ENCODE peak calls at places on chromosomes 2 and 18, in five cellular contexts. Y is tibial nerve, V is NB4, F is HCT116, A is breast epithelium. Z is an unnamed sample.

GRCh38 chr2:189421644-189422043 is 19.6 kb upstream of the WDR75 start:
- DNase-seq in Y (no peak), V (no peak), F (no peak), A (no peak), Z (no peak)

GRCh38 chr2:19356545-19357382 is 1.7 kb downstream of the OSR1 start:
- DNase-seq in Y (no peak), V (no peak), F (no peak), A (no peak), Z (no peak)

GRCh38 chr2:74511104-74511989 is 2.9 kb upstream of the TLX2 start:
- DNase-seq in Y (no peak), V (no peak), F (no peak), A (no peak), Z (no peak)

GRCh38 chr18:77865853-77866252 is 616.2 kb downstream of the GALR1 start:
- DNase-seq in Y (no peak), V (no peak), F (no peak), A (no peak), Z (no peak)

GRCh38 chr18:52869942-52870907 is 530.2 kb downstream of the DCC start:
- DNase-seq in Y (no peak), V (no peak), F (no peak), A (no peak), Z (no peak)

GRCh38 chr2:197433770-197434438 is 924 bp downstream of the SF3B1 start:
- DNase-seq in Y (no peak), V (peak), F (no peak), A (no peak), Z (no peak)

GRCh38 chr2:171522804-171523338 is 597 bp downstream of the CYBRD1 start:
- DNase-seq in Y (no peak), V (peak), F (no peak), A (no peak), Z (peak)

GRCh38 chr2:24456610-24457556 is 34.2 kb upstream of the NCOA1 start:
- DNase-seq in Y (peak), V (peak), F (peak), A (no peak), Z (peak)

GRCh38 chr2:2981000-2981399 is 396.6 kb downstream of the EIPR1 start:
- DNase-seq in Y (no peak), V (no peak), F (no peak), A (no peak), Z (no peak)

GRCh38 chr18:9568186-9568585 is 46.2 kb downstream of the PPP4R1 start:
- DNase-seq in Y (no peak), V (no peak), F (no peak), A (no peak), Z (no peak)

GRCh38 chr2:107684421-107684820 is 142.3 kb upstream of the RGPD4 start:
- DNase-seq in Y (no peak), V (no peak), F (no peak), A (no peak), Z (no peak)

GRCh38 chr2:120735750-120736170 is at the start of gene GLI2:
- DNase-seq in Y (no peak), V (peak), F (peak), A (no peak), Z (peak)

GRCh38 chr2:73290049-73290839 is 3.1 kb downstream of the EGR4 start:
- DNase-seq in Y (no peak), V (peak), F (no peak), A (no peak), Z (peak)

GRCh38 chr2:69017080-69017479 is 4.1 kb downstream of the ANTXR1 start:
- DNase-seq in Y (no peak), V (peak), F (no peak), A (no peak), Z (no peak)

GRCh38 chr2:8239402-8240127 is 442.3 kb upstream of the ID2 start:
- DNase-seq in Y (no peak), V (no peak), F (no peak), A (no peak), Z (no peak)

GRCh38 chr2:182980115-182980514 is 58.1 kb downstream of the NCKAP1 start:
- DNase-seq in Y (no peak), V (peak), F (peak), A (no peak), Z (no peak)

GRCh38 chr2:181281206-181281832 is 175.9 kb upstream of the ITGA4 start:
- DNase-seq in Y (no peak), V (no peak), F (no peak), A (no peak), Z (no peak)

GRCh38 chr2:54508521-54508920 is 52.4 kb downstream of the SPTBN1 start:
- DNase-seq in Y (no peak), V (no peak), F (no peak), A (no peak), Z (no peak)

GRCh38 chr2:47012866-47013265 is 97.3 kb upstream of the MCFD2 start:
- DNase-seq in Y (no peak), V (no peak), F (no peak), A (no peak), Z (no peak)

GRCh38 chr2:226179010-226179409 is 620.6 kb downstream of the IRS1 start:
- DNase-seq in Y (no peak), V (no peak), F (peak), A (no peak), Z (peak)

GRCh38 chr2:55848096-55848495 is 75.5 kb downstream of the EFEMP1 start:
- DNase-seq in Y (no peak), V (no peak), F (no peak), A (no peak), Z (no peak)

DNA sequence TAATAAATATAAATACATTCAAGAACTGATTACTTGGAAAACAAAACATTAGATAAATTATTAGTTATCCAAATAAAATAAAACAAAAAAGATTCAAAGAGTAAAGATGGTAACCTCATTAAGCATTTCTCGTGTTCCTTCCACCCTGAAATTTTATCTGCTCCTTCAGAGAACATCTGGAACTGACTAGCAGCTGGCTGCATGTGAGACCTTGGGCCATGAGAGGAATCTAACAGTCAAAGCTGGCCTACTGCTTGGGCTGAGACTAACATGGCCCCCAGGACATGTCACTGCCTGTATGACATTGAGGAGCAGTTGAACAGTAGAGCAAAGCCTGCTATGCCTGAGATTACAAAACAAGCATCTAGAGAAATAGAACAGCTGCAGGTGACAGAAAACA is 208.5 kb upstream of the ZSWIM2 start:
- DNase-seq in Y (no peak), V (no peak), F (no peak), A (no peak), Z (no peak)
- TF ChIP-seq POLR2A in Y (no peak), V (no peak), F (no peak), A (no peak), Z (no peak)

DNA sequence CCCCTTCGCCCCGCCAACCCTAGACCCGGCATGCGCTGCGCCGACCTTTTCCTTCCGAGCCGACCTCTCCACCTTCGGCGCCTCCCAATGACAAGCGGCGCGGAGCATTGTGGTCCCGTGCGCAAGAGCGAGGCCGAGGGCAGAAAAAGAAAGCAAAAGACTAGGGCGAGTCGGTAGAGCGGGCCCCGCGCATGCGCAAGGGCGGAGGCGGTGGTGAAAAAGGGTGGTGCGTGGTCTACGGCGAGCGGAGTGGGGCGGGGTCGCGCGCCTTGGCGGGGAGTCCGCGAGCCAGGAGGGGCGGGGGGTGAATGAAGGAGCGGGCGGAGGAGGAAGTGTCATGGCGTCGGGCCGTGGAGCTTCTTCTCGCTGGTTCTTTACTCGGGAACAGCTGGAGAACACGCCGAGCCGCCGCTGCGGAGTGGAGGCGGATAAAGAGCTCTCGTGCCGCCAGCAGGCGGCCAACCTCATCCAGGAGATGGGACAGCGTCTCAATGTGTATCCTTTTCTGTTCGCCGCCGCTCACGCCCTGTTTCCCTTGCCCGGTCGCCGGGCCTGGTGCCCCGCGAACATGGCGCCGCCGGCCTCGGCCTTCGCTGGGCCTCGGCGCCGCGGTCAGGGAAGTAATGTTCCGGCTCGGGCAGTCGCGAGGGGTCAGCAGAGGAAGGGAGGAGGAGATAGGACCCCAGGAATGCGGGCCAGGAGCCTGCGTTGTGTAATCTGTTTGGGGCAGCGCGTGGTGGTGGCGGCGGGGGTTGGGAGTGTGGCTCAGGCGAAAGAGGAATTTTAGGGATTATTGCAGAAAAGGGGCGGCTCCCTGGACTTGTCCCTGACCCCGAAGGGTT is at the start of gene CCNT2:
- DNase-seq in Y (peak), V (peak), F (peak), A (peak), Z (peak)
- TF ChIP-seq POLR2A in Y (peak), V (peak), F (peak), A (peak), Z (peak)

DNA sequence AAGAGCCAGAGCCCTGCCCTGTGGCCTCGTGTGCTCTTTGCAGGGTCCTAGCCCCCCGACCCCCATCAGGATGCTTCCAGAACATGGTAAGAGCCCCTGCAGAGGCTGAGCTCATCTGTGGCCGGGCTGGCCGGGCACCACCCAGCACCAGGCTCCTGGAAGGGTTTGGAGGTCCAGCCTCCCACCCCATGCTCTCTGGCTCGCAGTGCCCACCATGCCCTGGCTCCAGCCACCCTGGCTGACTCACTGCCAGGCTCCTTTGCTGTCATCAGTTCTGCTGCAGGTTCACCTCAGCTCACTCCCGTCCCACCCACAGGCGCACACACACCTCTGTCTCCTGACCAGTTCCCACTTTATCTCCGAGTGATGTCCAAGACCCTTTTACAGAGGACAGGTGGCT is 37.5 kb downstream of the EIF4E2 start:
- DNase-seq in Y (no peak), V (no peak), F (no peak), A (no peak), Z (no peak)
- TF ChIP-seq POLR2A in Y (no peak), V (no peak), F (no peak), A (no peak), Z (no peak)

DNA sequence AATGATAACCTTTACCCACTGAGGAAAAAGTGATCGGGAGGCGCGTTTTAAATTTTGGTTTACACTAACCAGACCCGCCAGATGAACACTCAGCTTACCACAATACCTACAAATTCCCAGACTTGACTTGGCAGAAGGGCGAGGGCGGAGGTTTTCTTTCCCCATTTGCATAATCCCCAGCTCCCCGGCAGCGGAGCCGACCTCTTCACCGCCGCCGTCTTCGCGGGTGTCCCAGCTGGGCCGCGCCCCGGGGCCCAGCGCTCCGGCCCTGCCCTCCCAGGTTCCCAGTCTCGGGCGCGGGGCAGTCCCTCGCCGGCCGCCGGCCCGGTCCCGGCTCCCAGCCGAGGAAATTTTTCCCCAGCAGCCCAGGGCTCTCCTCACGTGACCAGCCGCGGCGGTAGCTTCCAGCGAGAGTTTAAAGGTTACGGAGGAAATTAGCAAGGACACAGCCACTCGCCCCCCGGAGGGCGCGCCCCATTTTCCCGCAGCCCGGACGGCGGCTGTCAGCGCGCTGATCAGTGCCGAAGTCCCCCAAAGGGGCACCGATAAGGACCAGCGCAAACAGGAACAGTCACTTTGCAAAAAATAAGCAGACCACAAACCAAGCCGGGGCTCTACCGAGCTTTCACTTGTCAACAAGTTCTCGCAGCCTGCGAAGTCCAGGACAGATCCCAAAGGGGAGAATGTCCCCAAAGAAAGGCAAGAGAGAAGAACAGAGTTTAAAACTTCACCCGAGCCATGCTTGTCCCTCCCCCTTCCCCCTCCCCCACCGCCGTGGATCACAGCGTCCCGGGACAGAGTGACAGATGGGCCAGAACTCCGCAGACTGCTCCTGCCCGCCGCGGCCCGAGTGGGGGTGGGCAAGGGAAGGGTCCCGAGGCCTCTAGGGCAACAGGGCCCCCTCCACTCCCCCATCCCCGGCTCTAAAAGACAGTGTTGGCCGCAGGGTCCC is 1.3 kb upstream of the PRKCE start:
- DNase-seq in Y (peak), V (peak), F (no peak), A (peak), Z (peak)
- TF ChIP-seq POLR2A in Y (no peak), V (no peak), F (no peak), A (no peak), Z (no peak)

DNA sequence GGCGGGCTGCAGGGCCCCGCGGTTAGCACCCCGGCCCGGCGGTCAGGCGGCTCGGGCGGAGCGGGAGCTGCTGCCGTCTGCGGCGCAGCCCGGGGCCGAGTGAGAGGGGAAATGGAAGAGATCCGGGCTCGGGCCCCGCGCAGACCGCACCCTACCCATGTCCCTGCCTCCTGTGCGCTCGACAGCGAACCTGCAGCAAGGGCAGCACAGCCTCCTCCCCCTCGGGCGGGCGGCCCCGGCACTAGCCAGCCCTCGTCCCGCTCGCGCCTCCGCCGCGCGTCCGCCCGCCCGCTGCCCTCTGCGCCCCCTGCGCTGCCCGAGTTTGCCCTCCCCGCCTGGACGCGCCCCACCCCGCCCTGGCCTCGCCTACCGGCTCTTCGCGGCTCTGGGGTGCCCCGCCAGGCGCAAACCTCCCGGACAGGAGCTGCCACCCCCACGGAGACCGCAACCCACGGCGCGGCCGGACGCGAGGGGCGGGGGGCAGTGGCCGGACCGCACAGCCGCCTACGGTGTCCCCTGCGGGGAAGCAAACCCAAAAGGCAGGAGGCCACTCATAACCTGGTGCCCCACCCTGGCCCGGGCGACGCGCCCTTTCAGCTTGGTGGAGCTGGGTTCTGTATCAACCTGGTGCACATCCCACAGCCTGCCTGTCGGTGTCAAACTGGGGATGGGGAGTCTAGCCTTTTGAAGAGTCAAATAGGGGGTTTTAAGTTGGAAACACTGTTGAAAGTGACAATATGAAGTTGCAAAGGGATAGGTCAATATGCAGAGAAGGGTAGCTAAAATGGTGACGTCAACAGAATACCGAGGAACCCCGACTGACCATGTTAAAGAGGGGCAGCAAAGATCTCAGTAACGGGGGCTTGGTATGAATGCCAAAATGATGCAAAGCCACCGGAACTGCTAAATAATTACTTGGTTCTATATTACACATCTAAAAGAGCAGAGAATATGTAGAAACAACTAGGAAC is at the start of gene IHH:
- DNase-seq in Y (no peak), V (peak), F (no peak), A (no peak), Z (no peak)
- TF ChIP-seq POLR2A in Y (no peak), V (no peak), F (no peak), A (no peak), Z (no peak)

DNA sequence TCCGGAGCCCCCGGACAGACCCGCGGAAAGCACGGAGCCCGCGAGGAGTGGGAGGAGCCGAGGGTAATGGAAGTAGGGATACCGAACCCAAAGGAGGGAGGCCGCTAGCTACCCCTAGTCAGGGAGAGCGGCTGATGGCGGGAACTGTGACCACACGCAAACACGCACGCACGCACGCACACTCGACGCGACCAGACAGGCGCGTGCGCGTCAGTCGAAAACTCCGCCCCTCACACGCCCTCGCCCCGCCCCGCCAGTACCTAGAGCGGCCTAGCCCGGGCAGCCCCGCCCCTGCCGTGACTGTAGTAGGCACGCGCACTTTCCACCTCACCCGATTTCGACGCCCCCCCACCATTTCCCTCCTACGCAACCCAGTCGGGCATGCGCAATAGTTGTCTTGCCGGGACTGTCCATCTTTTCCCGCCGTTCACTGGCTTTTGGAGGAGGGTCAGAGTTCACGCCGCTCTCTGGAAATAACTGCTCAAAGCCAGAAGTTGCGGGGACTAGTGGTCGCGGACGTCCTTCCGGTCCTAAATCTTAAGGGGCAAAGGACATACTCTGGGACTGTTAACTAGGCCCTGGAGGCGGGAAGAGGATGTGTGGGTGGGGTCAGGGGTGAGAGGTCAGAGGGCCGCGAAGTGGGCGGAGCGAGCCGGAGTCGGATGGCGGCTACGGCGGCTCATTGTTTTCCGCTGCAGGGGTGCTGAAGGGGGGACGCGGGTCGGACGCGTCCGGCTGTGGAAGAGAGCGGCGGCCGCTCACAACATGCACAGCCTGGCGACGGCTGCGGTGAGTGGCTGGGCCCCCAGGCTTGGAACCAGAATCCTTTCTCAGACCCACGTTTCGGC is at the start of the genes CNOT9 and USP37:
- DNase-seq in Y (peak), V (peak), F (peak), A (peak), Z (peak)
- TF ChIP-seq POLR2A in Y (peak), V (peak), F (peak), A (peak), Z (peak)

Z was measured in H54.